ENCODE peak calls at places on chromosome 18, in nine cellular contexts. Y, N, R, E, D, F, V, W and K are unnamed samples.

GRCh38 chr18:80171190-80171872 is 62.3 kb downstream of the ADNP2 start:
- DNase-seq in Y (peak), N (peak), R (peak), E (peak), D (no peak), F (peak), V (peak), W (peak), K (peak)

GRCh38 chr18:13457327-13457726 is 238.8 kb downstream of the LDLRAD4 start:
- DNase-seq in Y (no peak), N (no peak), R (no peak), E (no peak), D (no peak), F (no peak), V (no peak), W (no peak), K (no peak)

GRCh38 chr18:31410716-31411483 is 34.3 kb downstream of the DSG4 start:
- DNase-seq in Y (no peak), N (no peak), R (no peak), E (no peak), D (no peak), F (no peak), V (no peak), W (peak), K (no peak)

GRCh38 chr18:13606589-13607254 is 119.6 kb downstream of the FAM210A start:
- DNase-seq in Y (no peak), N (no peak), R (no peak), E (no peak), D (no peak), F (no peak), V (no peak), W (no peak), K (no peak)

GRCh38 chr18:32771871-32772499 is 838 bp downstream of the KLHL14 start:
- DNase-seq in Y (peak), N (no peak), R (peak), E (no peak), D (no peak), F (no peak), V (no peak), W (peak), K (no peak)

GRCh38 chr18:10261315-10262276 is 192.8 kb upstream of the APCDD1 start:
- DNase-seq in Y (no peak), N (peak), R (no peak), E (no peak), D (no peak), F (peak), V (no peak), W (no peak), K (peak)

GRCh38 chr18:28003451-28003850 is 173.5 kb downstream of the CDH2 start:
- DNase-seq in Y (no peak), N (peak), R (no peak), E (no peak), D (no peak), F (peak), V (no peak), W (no peak), K (peak)

GRCh38 chr18:48547456-48548403 is 8.9 kb downstream of the CTIF start:
- DNase-seq in Y (peak), N (peak), R (no peak), E (peak), D (peak), F (peak), V (no peak), W (peak), K (peak)

GRCh38 chr18:57210711-57211411 is 64.0 kb downstream of the BOD1L2 start:
- DNase-seq in Y (no peak), N (no peak), R (no peak), E (no peak), D (no peak), F (no peak), V (peak), W (no peak), K (no peak)
- H3K4me3 ChIP-seq in Y (no peak), N (no peak), R (no peak), E (no peak), D (no peak), F (no peak), V (no peak), W (peak), K (no peak)

DNA sequence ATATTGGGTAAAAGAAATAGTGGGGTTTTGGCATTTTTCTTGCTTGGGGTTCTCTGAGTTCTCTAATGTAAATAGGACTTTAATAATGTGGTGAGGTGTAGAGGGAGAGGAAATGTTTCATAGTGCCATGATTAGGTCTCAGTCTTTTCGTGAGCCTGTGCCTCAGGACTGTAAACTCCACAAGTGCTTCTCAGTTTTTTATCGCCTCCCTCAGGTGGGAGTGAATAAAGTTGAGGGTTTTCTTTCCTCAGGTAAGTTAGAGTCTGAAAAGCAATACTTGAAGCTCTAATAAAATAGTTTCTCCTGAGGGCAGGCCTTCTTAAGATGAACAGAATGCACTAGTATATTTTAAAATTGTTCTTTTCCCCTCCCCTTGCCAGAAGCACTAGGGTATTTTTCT is 243.1 kb upstream of the SETBP1 start:
- DNase-seq in Y (no peak), N (no peak), R (no peak), E (no peak), D (no peak), F (no peak), V (no peak), W (no peak), K (no peak)
- TF ChIP-seq CTCF in Y (no peak), N (no peak), R (no peak), E (no peak), D (no peak), F (no peak), V (no peak), W (peak), K (no peak)

GRCh38 chr18:34495434-34495833 is 214.7 kb upstream of the DTNA start:
- DNase-seq in Y (no peak), N (no peak), R (no peak), E (no peak), D (no peak), F (no peak), V (no peak), W (no peak), K (no peak)
- H3K4me3 ChIP-seq in Y (no peak), N (no peak), R (no peak), E (no peak), D (no peak), F (no peak), V (no peak), W (peak), K (no peak)

GRCh38 chr18:22814329-22814703 is 118.8 kb upstream of the RBBP8 start:
- DNase-seq in Y (no peak), N (no peak), R (no peak), E (no peak), D (no peak), F (no peak), V (no peak), W (no peak), K (no peak)

GRCh38 chr18:22817844-22818243 is 115.3 kb upstream of the RBBP8 start:
- DNase-seq in Y (no peak), N (peak), R (no peak), E (no peak), D (no peak), F (peak), V (no peak), W (no peak), K (peak)

GRCh38 chr18:22816266-22817176 is 116.6 kb upstream of the RBBP8 start:
- DNase-seq in Y (peak), N (no peak), R (no peak), E (no peak), D (no peak), F (no peak), V (peak), W (no peak), K (no peak)

DNA sequence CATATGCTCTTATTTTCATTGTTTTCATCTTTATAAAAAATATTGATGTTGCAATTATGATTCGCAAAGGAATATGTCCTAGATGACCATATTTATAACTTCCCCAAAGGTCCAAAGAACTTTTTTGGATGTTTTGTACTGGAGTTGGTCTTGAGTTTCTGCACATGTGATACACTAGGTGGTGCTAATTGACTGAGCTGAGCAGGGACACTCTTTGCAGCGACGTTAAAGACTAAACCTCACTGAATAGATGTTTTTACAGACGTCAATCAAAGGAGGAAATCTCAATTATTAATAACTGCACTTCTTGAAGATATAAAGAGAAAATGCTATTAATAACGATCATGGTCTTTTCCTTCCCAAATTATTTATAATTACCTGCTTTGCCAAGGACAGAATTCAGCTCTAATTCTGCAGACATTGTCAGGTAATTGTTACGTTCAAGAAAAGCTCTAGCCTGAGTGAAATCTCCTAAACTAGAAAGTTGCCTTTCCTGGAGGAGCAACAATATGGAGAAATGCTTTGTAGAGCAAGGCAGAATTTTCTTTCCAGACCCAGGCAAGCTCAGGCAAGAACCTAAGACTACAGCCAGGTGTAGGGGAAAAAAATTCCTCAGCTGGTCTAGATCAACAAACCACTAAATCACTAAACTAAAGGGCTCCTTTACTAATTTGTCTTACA is 119.3 kb upstream of the RBBP8 start:
- DNase-seq in Y (peak), N (peak), R (peak), E (no peak), D (no peak), F (peak), V (no peak), W (no peak), K (peak)
- TF ChIP-seq CTCF in Y (peak), N (peak), R (peak), E (peak), D (peak), F (peak), V (peak), W (peak), K (peak)